ENCODE peak calls at places on chromosomes 3 and 15, in nine cellular contexts. One of them, this sample, is unnamed.

GRCh38 chr3:46968783-46969428 is 7.6 kb downstream of the CCDC12 start:
- DNase-seq in H9: no peak
- DNase-seq in fibroblast of lung: no peak
- DNase-seq in colonic mucosa: no peak
- DNase-seq in tibial nerve: no peak
- DNase-seq in lower lobe of right lung: no peak
- DNase-seq in brain microvascular endothelial cell: no peak
- DNase-seq in A673: no peak
- DNase-seq in IMR-90: no peak
- DNase-seq in this sample: no peak

GRCh38 chr3:157201648-157202278 is 41.8 kb upstream of the CCNL1 start:
- DNase-seq in A673: peak
- DNase-seq in fibroblast of lung: peak
- DNase-seq in tibial nerve: no peak
- DNase-seq in lower lobe of right lung: no peak
- DNase-seq in colonic mucosa: no peak
- DNase-seq in H9: no peak
- DNase-seq in brain microvascular endothelial cell: no peak
- DNase-seq in IMR-90: peak
- DNase-seq in this sample: no peak

GRCh38 chr3:189096092-189096491 is 75.7 kb upstream of the TPRG1 start:
- DNase-seq in brain microvascular endothelial cell: no peak
- DNase-seq in tibial nerve: no peak
- DNase-seq in fibroblast of lung: no peak
- DNase-seq in A673: no peak
- DNase-seq in colonic mucosa: no peak
- DNase-seq in IMR-90: no peak
- DNase-seq in lower lobe of right lung: no peak
- DNase-seq in H9: no peak
- DNase-seq in this sample: no peak

GRCh38 chr3:74631341-74631740 is 16.9 kb upstream of the CNTN3 start:
- DNase-seq in H9: no peak
- DNase-seq in brain microvascular endothelial cell: no peak
- DNase-seq in lower lobe of right lung: no peak
- DNase-seq in fibroblast of lung: no peak
- DNase-seq in IMR-90: peak
- DNase-seq in tibial nerve: no peak
- DNase-seq in A673: no peak
- DNase-seq in colonic mucosa: no peak
- DNase-seq in this sample: no peak

GRCh38 chr3:15300318-15301078 is 31.9 kb downstream of the SH3BP5 start:
- DNase-seq in brain microvascular endothelial cell: no peak
- DNase-seq in IMR-90: peak
- DNase-seq in lower lobe of right lung: no peak
- DNase-seq in H9: no peak
- DNase-seq in fibroblast of lung: peak
- DNase-seq in tibial nerve: no peak
- DNase-seq in colonic mucosa: no peak
- DNase-seq in A673: peak
- DNase-seq in this sample: no peak

GRCh38 chr15:90002428-90002844 is 1.3 kb downstream of the ZNF710 start:
- DNase-seq in brain microvascular endothelial cell: no peak
- DNase-seq in H9: peak
- DNase-seq in lower lobe of right lung: peak
- DNase-seq in fibroblast of lung: peak
- DNase-seq in IMR-90: peak
- DNase-seq in A673: peak
- DNase-seq in colonic mucosa: no peak
- DNase-seq in tibial nerve: no peak
- DNase-seq in this sample: peak

GRCh38 chr3:39531681-39532080 is 64.2 kb downstream of the MOBP start:
- DNase-seq in colonic mucosa: no peak
- DNase-seq in tibial nerve: no peak
- DNase-seq in fibroblast of lung: peak
- DNase-seq in A673: no peak
- DNase-seq in brain microvascular endothelial cell: peak
- DNase-seq in lower lobe of right lung: no peak
- DNase-seq in IMR-90: peak
- DNase-seq in H9: no peak
- DNase-seq in this sample: no peak

GRCh38 chr3:191151653-191152052 is 47.4 kb upstream of the OSTN start:
- DNase-seq in H9: no peak
- DNase-seq in fibroblast of lung: no peak
- DNase-seq in tibial nerve: no peak
- DNase-seq in lower lobe of right lung: no peak
- DNase-seq in IMR-90: no peak
- DNase-seq in colonic mucosa: no peak
- DNase-seq in A673: no peak
- DNase-seq in brain microvascular endothelial cell: no peak
- DNase-seq in this sample: no peak

GRCh38 chr3:99883138-99883461 is 65.4 kb downstream of the CMSS1 start:
- DNase-seq in H9: no peak
- DNase-seq in tibial nerve: no peak
- DNase-seq in fibroblast of lung: no peak
- DNase-seq in brain microvascular endothelial cell: no peak
- DNase-seq in IMR-90: no peak
- DNase-seq in A673: no peak
- DNase-seq in colonic mucosa: no peak
- DNase-seq in lower lobe of right lung: no peak
- DNase-seq in this sample: no peak

GRCh38 chr15:90789496-90789895 is 72.3 kb downstream of the BLM start:
- DNase-seq in brain microvascular endothelial cell: no peak
- DNase-seq in lower lobe of right lung: no peak
- DNase-seq in fibroblast of lung: peak
- DNase-seq in tibial nerve: no peak
- DNase-seq in colonic mucosa: no peak
- DNase-seq in A673: no peak
- DNase-seq in IMR-90: no peak
- DNase-seq in H9: no peak
- DNase-seq in this sample: no peak

GRCh38 chr15:100596792-100597191 is 5.2 kb downstream of the LINS1 start:
- DNase-seq in H9: no peak
- DNase-seq in A673: peak
- DNase-seq in IMR-90: no peak
- DNase-seq in tibial nerve: no peak
- DNase-seq in lower lobe of right lung: peak
- DNase-seq in colonic mucosa: peak
- DNase-seq in fibroblast of lung: peak
- DNase-seq in brain microvascular endothelial cell: no peak
- DNase-seq in this sample: no peak

GRCh38 chr3:34444137-34444536 is 645.7 kb downstream of the PDCD6IP start:
- DNase-seq in lower lobe of right lung: no peak
- DNase-seq in brain microvascular endothelial cell: no peak
- DNase-seq in H9: no peak
- DNase-seq in IMR-90: no peak
- DNase-seq in colonic mucosa: no peak
- DNase-seq in tibial nerve: no peak
- DNase-seq in A673: no peak
- DNase-seq in fibroblast of lung: no peak
- DNase-seq in this sample: no peak
- TF ChIP-seq CTCF in lower lobe of right lung: no peak
- TF ChIP-seq CTCF in brain microvascular endothelial cell: no peak
- TF ChIP-seq CTCF in H9: no peak
- TF ChIP-seq CTCF in IMR-90: no peak
- TF ChIP-seq CTCF in colonic mucosa: no peak
- TF ChIP-seq CTCF in tibial nerve: no peak
- TF ChIP-seq CTCF in A673: no peak
- TF ChIP-seq CTCF in fibroblast of lung: no peak
- TF ChIP-seq CTCF in this sample: no peak

DNA sequence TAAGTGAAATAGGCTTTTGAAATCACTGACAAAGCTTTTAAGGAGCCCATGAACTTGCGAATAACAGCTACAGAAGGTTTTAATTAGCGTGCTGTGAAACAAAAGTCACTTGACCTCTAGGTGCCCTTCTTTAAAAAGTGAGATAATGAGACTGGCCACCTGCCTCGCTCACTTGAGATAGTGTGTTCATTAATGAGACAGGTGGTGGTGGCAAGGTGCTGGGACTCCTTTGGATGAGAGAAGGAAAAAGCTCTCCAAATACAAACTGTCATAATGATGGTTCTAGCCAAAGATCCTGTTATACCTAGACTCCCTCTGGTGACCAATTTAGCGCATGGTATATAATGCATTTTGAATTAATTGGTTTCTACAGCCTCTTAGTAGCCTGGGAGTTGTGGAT is 22.7 kb upstream of the IREB2 start:
- DNase-seq in tibial nerve: no peak
- DNase-seq in A673: peak
- DNase-seq in colonic mucosa: no peak
- DNase-seq in brain microvascular endothelial cell: peak
- DNase-seq in IMR-90: no peak
- DNase-seq in H9: no peak
- DNase-seq in lower lobe of right lung: no peak
- DNase-seq in fibroblast of lung: peak
- DNase-seq in this sample: no peak
- TF ChIP-seq CTCF in tibial nerve: peak
- TF ChIP-seq CTCF in A673: peak
- TF ChIP-seq CTCF in colonic mucosa: peak
- TF ChIP-seq CTCF in brain microvascular endothelial cell: peak
- TF ChIP-seq CTCF in IMR-90: peak
- TF ChIP-seq CTCF in H9: peak
- TF ChIP-seq CTCF in lower lobe of right lung: no peak
- TF ChIP-seq CTCF in fibroblast of lung: peak
- TF ChIP-seq CTCF in this sample: peak

GRCh38 chr15:45522931-45523331 is 376 bp upstream of the SLC30A4 start:
- DNase-seq in A673: peak
- DNase-seq in IMR-90: peak
- DNase-seq in lower lobe of right lung: no peak
- DNase-seq in colonic mucosa: no peak
- DNase-seq in brain microvascular endothelial cell: peak
- DNase-seq in H9: peak
- DNase-seq in tibial nerve: peak
- DNase-seq in fibroblast of lung: peak
- DNase-seq in this sample: peak

GRCh38 chr15:45521596-45522167 is 873 bp downstream of the SLC30A4 start:
- DNase-seq in brain microvascular endothelial cell: no peak
- DNase-seq in fibroblast of lung: peak
- DNase-seq in tibial nerve: no peak
- DNase-seq in H9: no peak
- DNase-seq in lower lobe of right lung: no peak
- DNase-seq in A673: no peak
- DNase-seq in colonic mucosa: peak
- DNase-seq in IMR-90: no peak
- DNase-seq in this sample: no peak

DNA sequence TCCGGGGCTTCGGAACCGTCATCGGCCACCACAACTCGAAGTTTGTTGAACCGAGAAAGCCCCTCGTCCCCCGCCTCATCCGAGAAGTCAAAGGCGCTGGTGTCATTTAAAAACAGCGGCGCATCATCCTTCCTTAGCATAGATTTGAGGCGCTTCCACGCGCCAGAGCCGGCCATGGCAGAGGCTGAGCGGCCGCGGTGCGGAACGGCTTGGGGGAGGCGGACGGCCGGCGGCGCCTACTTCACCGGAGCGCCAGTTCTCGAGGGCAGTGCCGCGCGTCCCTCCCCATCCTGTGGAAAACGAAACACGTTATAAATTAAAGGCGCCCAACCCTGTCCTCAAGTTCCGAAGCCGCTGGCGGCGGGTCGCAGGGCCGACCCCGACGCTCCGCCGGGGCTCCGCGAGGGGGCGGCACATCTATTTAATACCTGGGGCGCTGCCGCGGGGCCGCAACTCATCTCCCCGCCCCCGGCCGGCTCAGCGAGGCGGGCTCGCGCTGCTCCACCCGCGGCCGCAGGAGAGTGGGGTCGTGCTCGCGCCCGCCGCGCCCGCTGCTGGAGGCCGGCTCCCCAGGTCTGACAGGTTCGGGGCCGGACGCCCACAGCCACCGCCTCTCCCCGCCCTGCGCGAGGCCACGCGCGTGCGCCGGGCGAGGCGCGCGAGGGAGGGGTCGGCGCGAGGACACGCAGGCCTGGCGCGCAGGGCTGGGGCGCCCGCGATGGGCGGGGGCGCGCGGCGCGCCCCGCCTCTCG is at the start of gene SLC30A4:
- DNase-seq in fibroblast of lung: peak
- DNase-seq in colonic mucosa: peak
- DNase-seq in brain microvascular endothelial cell: peak
- DNase-seq in IMR-90: peak
- DNase-seq in A673: peak
- DNase-seq in H9: peak
- DNase-seq in lower lobe of right lung: peak
- DNase-seq in tibial nerve: peak
- DNase-seq in this sample: peak
- TF ChIP-seq CTCF in fibroblast of lung: peak
- TF ChIP-seq CTCF in colonic mucosa: peak
- TF ChIP-seq CTCF in brain microvascular endothelial cell: peak
- TF ChIP-seq CTCF in IMR-90: peak
- TF ChIP-seq CTCF in A673: peak
- TF ChIP-seq CTCF in H9: peak
- TF ChIP-seq CTCF in lower lobe of right lung: peak
- TF ChIP-seq CTCF in tibial nerve: peak
- TF ChIP-seq CTCF in this sample: peak

GRCh38 chr15:80836223-80836622 is 57.1 kb downstream of the CEMIP start:
- DNase-seq in A673: no peak
- DNase-seq in colonic mucosa: no peak
- DNase-seq in lower lobe of right lung: no peak
- DNase-seq in tibial nerve: no peak
- DNase-seq in brain microvascular endothelial cell: no peak
- DNase-seq in H9: no peak
- DNase-seq in fibroblast of lung: no peak
- DNase-seq in IMR-90: no peak
- DNase-seq in this sample: no peak

GRCh38 chr15:80838666-80839065 is 59.5 kb downstream of the CEMIP start:
- DNase-seq in tibial nerve: no peak
- DNase-seq in lower lobe of right lung: no peak
- DNase-seq in A673: no peak
- DNase-seq in brain microvascular endothelial cell: no peak
- DNase-seq in H9: no peak
- DNase-seq in IMR-90: no peak
- DNase-seq in fibroblast of lung: no peak
- DNase-seq in colonic mucosa: no peak
- DNase-seq in this sample: no peak

GRCh38 chr15:80835338-80835737 is 56.2 kb downstream of the CEMIP start:
- DNase-seq in H9: peak
- DNase-seq in IMR-90: no peak
- DNase-seq in tibial nerve: no peak
- DNase-seq in brain microvascular endothelial cell: no peak
- DNase-seq in A673: no peak
- DNase-seq in colonic mucosa: no peak
- DNase-seq in lower lobe of right lung: no peak
- DNase-seq in fibroblast of lung: no peak
- DNase-seq in this sample: no peak

GRCh38 chr15:80838012-80838411 is 58.8 kb downstream of the CEMIP start:
- DNase-seq in tibial nerve: no peak
- DNase-seq in A673: no peak
- DNase-seq in colonic mucosa: no peak
- DNase-seq in fibroblast of lung: no peak
- DNase-seq in brain microvascular endothelial cell: no peak
- DNase-seq in H9: no peak
- DNase-seq in lower lobe of right lung: no peak
- DNase-seq in IMR-90: no peak
- DNase-seq in this sample: no peak

GRCh38 chr15:80836991-80837390 is 57.8 kb downstream of the CEMIP start:
- DNase-seq in tibial nerve: no peak
- DNase-seq in colonic mucosa: no peak
- DNase-seq in H9: no peak
- DNase-seq in lower lobe of right lung: no peak
- DNase-seq in IMR-90: no peak
- DNase-seq in fibroblast of lung: peak
- DNase-seq in brain microvascular endothelial cell: no peak
- DNase-seq in A673: no peak
- DNase-seq in this sample: no peak
- TF ChIP-seq CTCF in tibial nerve: no peak
- TF ChIP-seq CTCF in colonic mucosa: no peak
- TF ChIP-seq CTCF in H9: no peak
- TF ChIP-seq CTCF in lower lobe of right lung: no peak
- TF ChIP-seq CTCF in IMR-90: no peak
- TF ChIP-seq CTCF in fibroblast of lung: no peak
- TF ChIP-seq CTCF in brain microvascular endothelial cell: no peak
- TF ChIP-seq CTCF in A673: no peak
- TF ChIP-seq CTCF in this sample: no peak